ENCODE peak calls at places on chromosome 9, in five cellular contexts. G, W, P, K and R are unnamed samples.
A peak's percentile ranks its signal among the peaks of the same experiment; 100 is the strongest.

GRCh38 chr9:126500600-126501382 is 112.9 kb upstream of the LMX1B start:
- DNase-seq in G (peak; percentile 84), W (peak; percentile 76), P (peak; percentile 82), K (peak; percentile 75), R (peak; percentile 97)

GRCh38 chr9:89177021-89177400 is 1.6 kb downstream of the SHC3 start:
- DNase-seq in G (peak; percentile 70), W (no peak), P (no peak), K (no peak), R (peak; percentile 65)

GRCh38 chr9:24582363-24583126 is 36.8 kb upstream of the IZUMO3 start:
- DNase-seq in G (no peak), W (no peak), P (no peak), K (no peak), R (no peak)

GRCh38 chr9:6212722-6213375 is 2.8 kb upstream of the IL33 start:
- DNase-seq in G (peak; percentile 53), W (no peak), P (no peak), K (no peak), R (no peak)

GRCh38 chr9:68560131-68560844 is 19.6 kb upstream of the TMEM252 start:
- DNase-seq in G (peak; percentile 97), W (peak; percentile 40), P (peak; percentile 47), K (peak; percentile 55), R (peak; percentile 57)

GRCh38 chr9:84846501-84847323 is 177.2 kb downstream of the NTRK2 start:
- DNase-seq in G (no peak), W (no peak), P (no peak), K (no peak), R (no peak)

GRCh38 chr9:91419222-91420191 is 4.1 kb downstream of the NFIL3 start:
- DNase-seq in G (peak; percentile 96), W (peak; percentile 81), P (peak; percentile 40), K (peak; percentile 80), R (no peak)

GRCh38 chr9:135075234-135076142 is 12.0 kb upstream of the OLFM1 start:
- DNase-seq in G (peak; percentile 33), W (no peak), P (peak; percentile 73), K (peak; percentile 62), R (peak; percentile 92)

GRCh38 chr9:106892632-106893031 is 29.7 kb downstream of the ZNF462 start:
- DNase-seq in G (peak; percentile 95), W (peak; percentile 90), P (no peak), K (peak; percentile 63), R (peak; percentile 69)

GRCh38 chr9:23005061-23005690 is 558.6 kb downstream of the DMRTA1 start:
- DNase-seq in G (no peak), W (no peak), P (no peak), K (no peak), R (no peak)

GRCh38 chr9:119289740-119290139 is 79.5 kb downstream of the BRINP1 start:
- DNase-seq in G (peak; percentile 51), W (peak; percentile 53), P (peak; percentile 85), K (peak; percentile 33), R (peak; percentile 33)

GRCh38 chr9:37897665-37898064 is 6.3 kb downstream of the SLC25A51 start:
- DNase-seq in G (no peak), W (no peak), P (no peak), K (no peak), R (no peak)

GRCh38 chr9:111456536-111456935 is 27.6 kb downstream of the ECPAS start:
- DNase-seq in G (peak; percentile 23), W (no peak), P (no peak), K (no peak), R (no peak)

GRCh38 chr9:124695280-124695890 is 75.7 kb downstream of the NR6A1 start:
- DNase-seq in G (no peak), W (peak; percentile 4), P (no peak), K (no peak), R (no peak)

GRCh38 chr9:31045810-31046209 is 1338.6 kb upstream of the ACO1 start:
- DNase-seq in G (no peak), W (no peak), P (no peak), K (no peak), R (no peak)

GRCh38 chr9:97705354-97705950 is 8.3 kb upstream of the XPA start:
- DNase-seq in G (peak; percentile 61), W (no peak), P (no peak), K (no peak), R (no peak)

GRCh38 chr9:83047839-83048775 is 14.8 kb downstream of the RASEF start:
- DNase-seq in G (peak; percentile 76), W (peak; percentile 80), P (peak; percentile 20), K (peak; percentile 50), R (no peak)

GRCh38 chr9:109831996-109832395 is 52.0 kb downstream of the PALM2AKAP2 start:
- DNase-seq in G (peak; percentile 15), W (no peak), P (peak; percentile 21), K (peak; percentile 44), R (no peak)

GRCh38 chr9:6229604-6230003 is 14.0 kb downstream of the IL33 start:
- DNase-seq in G (peak; percentile 70), W (peak; percentile 20), P (no peak), K (no peak), R (no peak)

DNA sequence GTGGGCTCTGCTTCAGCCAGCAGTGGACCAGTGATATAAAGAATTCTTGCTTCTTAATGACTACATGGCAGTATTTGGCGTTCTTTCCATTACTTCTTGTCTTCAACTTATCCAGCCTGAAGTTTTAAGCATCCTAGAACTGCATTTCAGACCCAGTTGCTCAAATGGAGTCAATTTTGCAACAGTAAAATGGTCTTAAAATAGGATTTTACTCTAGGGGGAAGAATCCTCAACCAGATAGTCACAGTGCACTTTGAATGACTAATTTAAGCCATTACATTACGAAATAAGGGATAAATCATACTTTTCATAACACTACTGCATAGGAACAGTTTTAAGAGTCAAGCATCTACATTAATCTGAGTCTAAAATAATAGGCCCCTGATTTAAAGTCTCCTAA is 1.5 kb upstream of the SMARCA2 start:
- DNase-seq in G (peak; percentile 58), W (no peak), P (no peak), K (no peak), R (no peak)
- H3K4me3 ChIP-seq in G (peak overlapping the region; percentile 67), W (peak overlapping the region; percentile 92), P (no peak overlapping the region), K (peak overlapping the region; percentile 86), R (no peak overlapping the region)

DNA sequence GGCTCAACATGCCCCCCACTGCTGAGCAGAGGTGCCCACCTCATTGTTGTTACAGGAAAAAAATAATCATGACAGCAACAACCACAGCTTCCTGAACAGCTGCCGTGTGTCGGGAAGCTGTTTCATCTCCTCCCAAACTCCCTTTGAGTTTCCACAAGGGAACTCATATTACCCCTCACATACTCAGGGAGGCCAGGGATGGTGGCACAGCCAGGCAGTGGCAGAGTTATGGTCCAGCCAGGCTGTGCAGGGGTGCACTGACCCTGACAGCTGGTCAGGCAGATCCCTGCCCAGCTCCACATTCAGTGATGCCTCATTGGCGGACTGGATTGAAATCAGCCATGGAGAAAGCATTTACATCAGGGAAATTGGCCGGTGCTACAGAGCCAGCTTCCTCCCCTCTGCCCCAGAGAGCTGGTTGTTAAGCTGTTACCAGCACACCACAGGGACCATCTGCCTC is 37.3 kb downstream of the SARDH start:
- DNase-seq in G (peak; percentile 51), W (no peak), P (no peak), K (no peak), R (no peak)
- H3K4me3 ChIP-seq in G (no peak overlapping the region), W (no peak overlapping the region), P (no peak overlapping the region), K (no peak overlapping the region), R (no peak overlapping the region)

DNA sequence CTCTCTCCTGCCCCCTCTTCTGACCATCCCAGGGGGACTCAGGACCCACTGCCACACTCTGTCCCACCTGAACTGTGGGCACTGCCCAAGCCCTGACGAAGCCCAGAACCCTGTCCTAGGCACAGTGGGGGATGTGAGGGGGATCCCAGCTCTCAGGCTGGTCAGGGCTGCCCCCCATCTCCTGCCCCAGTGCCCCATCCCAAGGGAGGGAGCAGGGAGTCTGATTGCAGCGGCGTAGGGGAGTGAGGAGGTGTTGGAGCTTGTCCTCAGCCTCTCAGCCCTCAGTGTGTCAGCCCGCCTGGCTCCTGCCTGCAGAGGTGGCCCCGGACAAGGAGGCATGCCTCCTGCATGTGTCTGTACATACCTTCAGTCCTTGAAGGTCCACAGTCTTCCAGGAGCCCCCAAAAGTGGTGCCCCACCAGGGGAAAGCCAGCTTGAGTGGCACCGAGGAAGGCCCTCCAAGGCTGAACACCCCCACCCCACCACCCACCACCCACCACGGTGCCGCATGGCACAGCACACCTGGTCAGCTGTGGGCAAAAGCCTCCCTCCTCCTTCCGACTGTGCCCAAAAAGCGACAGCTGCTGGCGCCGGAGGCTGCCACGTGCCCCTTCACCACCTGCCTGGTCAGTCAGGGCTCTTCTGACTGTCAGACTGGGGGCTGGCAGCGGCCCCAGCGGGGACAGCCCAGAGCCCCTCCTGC is 930 bp downstream of the SARDH start:
- DNase-seq in G (no peak), W (no peak), P (peak; percentile 4), K (no peak), R (no peak)
- H3K4me3 ChIP-seq in G (no peak overlapping the region), W (no peak overlapping the region), P (peak overlapping the region; percentile 27), K (peak overlapping the region; percentile 54), R (no peak overlapping the region)

GRCh38 chr9:130225071-130225470 is 40.5 kb upstream of the HMCN2 start:
- DNase-seq in G (no peak), W (no peak), P (no peak), K (no peak), R (no peak)

GRCh38 chr9:130225586-130225985 is 40.0 kb upstream of the HMCN2 start:
- DNase-seq in G (no peak), W (no peak), P (no peak), K (no peak), R (no peak)

GRCh38 chr9:130229759-130230158 is 35.8 kb upstream of the HMCN2 start:
- DNase-seq in G (no peak), W (no peak), P (no peak), K (no peak), R (no peak)

GRCh38 chr9:130226112-130226511 is 39.4 kb upstream of the HMCN2 start:
- DNase-seq in G (no peak), W (no peak), P (no peak), K (no peak), R (peak; percentile 5)

GRCh38 chr9:130227833-130228232 is 37.7 kb upstream of the HMCN2 start:
- DNase-seq in G (no peak), W (peak; percentile 31), P (no peak), K (no peak), R (no peak)
- H3K4me3 ChIP-seq in G (no peak overlapping the region), W (no peak overlapping the region), P (no peak overlapping the region), K (no peak overlapping the region), R (no peak overlapping the region)